ENCODE peak calls at places on chromosomes 1 and 21, in six cellular contexts. J is MM.1S, X is left ventricle myocardium inferior, G is AG04449, Y is fibroblast of pulmonary artery, B is lower lobe of right lung. W is an unnamed sample.

GRCh38 chr1:225378880-225379279 is 49.0 kb downstream of the LBR start:
- DNase-seq in J (no peak), X (peak), G (peak), Y (peak), B (no peak), W (peak)

GRCh38 chr1:211324992-211325775 is 1.4 kb upstream of the TRAF5 start:
- DNase-seq in J (no peak), X (no peak), G (no peak), Y (no peak), B (no peak), W (no peak)

GRCh38 chr21:43323244-43324005 is 103.5 kb downstream of the SIK1 start:
- DNase-seq in J (no peak), X (peak), G (no peak), Y (no peak), B (peak), W (no peak)

GRCh38 chr1:229461032-229461668 is 27.3 kb upstream of the ACTA1 start:
- DNase-seq in J (no peak), X (peak), G (no peak), Y (no peak), B (no peak), W (no peak)

GRCh38 chr1:58741689-58742553 is 41.9 kb downstream of the JUN start:
- DNase-seq in J (no peak), X (no peak), G (no peak), Y (no peak), B (no peak), W (no peak)

GRCh38 chr21:17045214-17045835 is 467.5 kb upstream of the CXADR start:
- DNase-seq in J (peak), X (no peak), G (no peak), Y (peak), B (no peak), W (peak)

GRCh38 chr21:25283720-25284119 is 323.6 kb downstream of the MRPL39 start:
- DNase-seq in J (peak), X (no peak), G (no peak), Y (peak), B (no peak), W (peak)

GRCh38 chr1:53400761-53401379 is 58.3 kb upstream of the DMRTB1 start:
- DNase-seq in J (no peak), X (no peak), G (no peak), Y (no peak), B (no peak), W (no peak)

GRCh38 chr1:236534164-236534651 is 10.4 kb downstream of the LGALS8 start:
- DNase-seq in J (no peak), X (no peak), G (no peak), Y (peak), B (no peak), W (peak)

GRCh38 chr1:59690531-59690930 is 124.2 kb upstream of the HOOK1 start:
- DNase-seq in J (no peak), X (no peak), G (no peak), Y (no peak), B (no peak), W (no peak)

GRCh38 chr1:114315601-114316000 is 161.9 kb upstream of the SYT6 start:
- DNase-seq in J (no peak), X (no peak), G (peak), Y (no peak), B (no peak), W (peak)

GRCh38 chr1:30273021-30273325 is 450.4 kb downstream of the MATN1 start:
- DNase-seq in J (no peak), X (no peak), G (no peak), Y (no peak), B (no peak), W (no peak)

GRCh38 chr1:22509815-22510214 is 53.5 kb upstream of the EPHA8 start:
- DNase-seq in J (no peak), X (no peak), G (no peak), Y (no peak), B (no peak), W (no peak)

GRCh38 chr1:226002667-226003501 is 3.7 kb upstream of the SDE2 start:
- DNase-seq in J (no peak), X (peak), G (no peak), Y (peak), B (peak), W (peak)

GRCh38 chr1:62045579-62045978 is 149.1 kb upstream of the L1TD1 start:
- DNase-seq in J (no peak), X (no peak), G (no peak), Y (peak), B (no peak), W (peak)

GRCh38 chr1:229871078-229871676 is 195.9 kb upstream of the GALNT2 start:
- DNase-seq in J (no peak), X (no peak), G (no peak), Y (no peak), B (no peak), W (no peak)

GRCh38 chr1:61266738-61267137 is 184.4 kb downstream of the NFIA start:
- DNase-seq in J (no peak), X (no peak), G (no peak), Y (no peak), B (no peak), W (no peak)

GRCh38 chr1:39105061-39105840 is 79.1 kb downstream of the NDUFS5 start:
- DNase-seq in J (peak), X (peak), G (no peak), Y (peak), B (peak), W (peak)

GRCh38 chr1:167563579-167564246 is 10.2 kb upstream of the CREG1 start:
- DNase-seq in J (peak), X (no peak), G (no peak), Y (no peak), B (peak), W (no peak)

GRCh38 chr1:156840186-156840585 is 18.7 kb downstream of the INSRR start:
- DNase-seq in J (peak), X (no peak), G (no peak), Y (no peak), B (no peak), W (no peak)

GRCh38 chr1:74162333-74162732 is 35.6 kb downstream of the LRRIQ3 start:
- DNase-seq in J (no peak), X (no peak), G (no peak), Y (no peak), B (no peak), W (no peak)

GRCh38 chr1:150808851-150809250 is 791 bp upstream of the CTSK start:
- DNase-seq in J (no peak), X (no peak), G (no peak), Y (no peak), B (no peak), W (peak)

GRCh38 chr1:150809651-150810050 is 1.6 kb upstream of the CTSK start:
- DNase-seq in J (no peak), X (no peak), G (no peak), Y (no peak), B (no peak), W (peak)

GRCh38 chr1:150807674-150808073 is 386 bp downstream of the CTSK start:
- DNase-seq in J (no peak), X (no peak), G (no peak), Y (no peak), B (no peak), W (peak)

GRCh38 chr1:150807257-150807637 is 813 bp downstream of the CTSK start:
- DNase-seq in J (no peak), X (no peak), G (no peak), Y (no peak), B (no peak), W (peak)

GRCh38 chr1:150808134-150808533 is at the start of gene CTSK:
- DNase-seq in J (no peak), X (no peak), G (no peak), Y (no peak), B (no peak), W (peak)
- H3K4me3 ChIP-seq in J (no peak), X (peak), G (peak), Y (peak), B (peak), W (peak)

GRCh38 chr1:109394591-109395281 is 3.0 kb downstream of the SORT1 start:
- DNase-seq in J (no peak), X (no peak), G (no peak), Y (no peak), B (no peak), W (no peak)
- H3K4me3 ChIP-seq in J (no peak), X (peak), G (no peak), Y (no peak), B (no peak), W (no peak)

DNA sequence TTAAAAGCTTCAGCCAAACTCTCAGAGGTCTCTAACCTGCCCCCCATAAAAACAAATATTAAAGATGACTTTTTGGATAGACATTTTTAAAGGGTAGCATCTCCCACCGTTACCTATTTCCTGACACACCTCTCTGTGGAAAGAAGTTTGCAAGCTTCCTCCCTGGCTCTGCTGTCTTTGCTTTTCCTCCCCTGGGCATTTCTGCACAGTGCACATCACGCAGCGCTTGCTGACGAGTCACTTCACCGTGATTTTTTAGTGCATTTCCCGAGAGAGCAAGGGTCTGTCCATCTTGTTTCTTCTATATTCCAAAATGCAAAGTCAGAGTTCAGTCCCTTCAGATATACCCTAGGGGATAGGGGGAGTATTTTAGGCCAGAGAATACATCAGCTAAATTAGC is 22.1 kb downstream of the SMYD2 start:
- DNase-seq in J (no peak), X (no peak), G (no peak), Y (peak), B (no peak), W (no peak)
- H3K4me3 ChIP-seq in J (no peak), X (no peak), G (no peak), Y (peak), B (no peak), W (no peak)

GRCh38 chr1:83998205-83998598 is 730 bp downstream of the TTLL7 start:
- DNase-seq in J (no peak), X (no peak), G (no peak), Y (peak), B (no peak), W (peak)

GRCh38 chr1:83999316-83999819 is 436 bp upstream of the TTLL7 start:
- DNase-seq in J (peak), X (peak), G (peak), Y (peak), B (peak), W (peak)

GRCh38 chr1:83996621-83997020 is 2.3 kb downstream of the TTLL7 start:
- DNase-seq in J (no peak), X (no peak), G (peak), Y (peak), B (no peak), W (peak)

GRCh38 chr1:84000196-84000885 is 1.4 kb upstream of the TTLL7 start:
- DNase-seq in J (no peak), X (no peak), G (no peak), Y (no peak), B (no peak), W (no peak)

GRCh38 chr1:83998599-83999315 is at the start of gene TTLL7:
- DNase-seq in J (peak), X (peak), G (no peak), Y (peak), B (peak), W (no peak)
- H3K4me3 ChIP-seq in J (peak), X (peak), G (peak), Y (peak), B (peak), W (peak)

DNA sequence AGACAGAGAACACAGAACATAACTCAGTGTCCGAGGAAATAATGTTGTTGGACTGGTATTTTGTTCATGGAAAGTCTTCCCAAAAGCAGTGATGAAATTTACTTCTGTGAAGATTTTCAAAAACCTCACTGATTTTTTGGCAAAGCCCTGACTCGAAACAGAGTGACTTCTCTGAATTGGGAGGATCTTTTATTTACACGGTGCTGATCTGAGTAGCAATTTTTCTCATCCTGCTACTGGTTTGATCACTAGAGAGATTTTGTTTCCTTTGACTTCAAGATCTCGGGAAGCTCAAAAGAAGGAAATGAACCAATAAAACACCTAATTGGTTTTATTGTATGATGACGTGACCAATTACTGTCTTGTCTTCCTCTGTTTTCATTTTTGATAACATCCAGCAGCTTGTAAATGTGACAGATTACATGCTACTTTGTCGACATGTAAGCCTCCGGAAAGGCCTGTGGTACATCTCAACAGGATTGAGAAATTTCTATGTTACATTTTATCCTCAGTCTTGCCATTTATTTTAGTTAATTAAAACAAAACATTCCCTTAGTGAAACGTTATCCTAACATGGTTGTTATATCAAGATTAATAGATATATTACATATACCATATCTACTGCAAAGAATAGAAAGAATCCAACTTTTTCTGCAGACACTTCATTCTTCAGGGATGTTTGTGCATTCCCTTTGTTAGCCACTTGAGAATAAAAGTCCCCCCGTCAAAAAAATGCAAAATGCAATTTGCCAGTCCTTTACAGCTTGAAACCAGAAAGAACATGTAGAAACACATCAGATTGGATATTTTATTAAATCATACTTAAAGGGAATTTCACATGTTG is 42.8 kb upstream of the IFI44L start:
- DNase-seq in J (no peak), X (no peak), G (no peak), Y (peak), B (no peak), W (no peak)
- H3K4me3 ChIP-seq in J (no peak), X (no peak), G (no peak), Y (no peak), B (no peak), W (no peak)

GRCh38 chr1:117001254-117001927 is at the start of gene CD101:
- DNase-seq in J (no peak), X (no peak), G (no peak), Y (no peak), B (no peak), W (no peak)
- H3K4me3 ChIP-seq in J (no peak), X (no peak), G (no peak), Y (no peak), B (peak), W (no peak)

W was measured in choroid plexus epithelial cell.